ENCODE peak calls at places on chromosomes 3 and 15, in five cellular contexts. J is upper lobe of left lung, Y is neural crest cell, S is choroid plexus epithelial cell, N is progenitor cell of endocrine pancreas. L is an unnamed sample.

GRCh38 chr15:72590427-72590826 is 64.1 kb upstream of the GOLGA6B start:
- DNase-seq in J (no peak), N (no peak), S (no peak), Y (no peak), L (no peak)

GRCh38 chr3:151553873-151554272 is 93.0 kb upstream of the IGSF10 start:
- DNase-seq in S (peak; percentile 89), N (no peak), Y (no peak), J (peak; percentile 60), L (no peak)

GRCh38 chr3:127753898-127754410 is 68.4 kb downstream of the MGLL start:
- DNase-seq in S (no peak), Y (no peak), J (no peak), N (no peak), L (no peak)

GRCh38 chr3:147305533-147306241 is 100.7 kb downstream of the ZIC4 start:
- DNase-seq in J (no peak), Y (no peak), S (peak; percentile 65), N (no peak), L (no peak)

GRCh38 chr3:10238330-10238995 is 9.8 kb upstream of the TATDN2 start:
- DNase-seq in J (no peak), N (no peak), Y (no peak), S (no peak), L (no peak)

GRCh38 chr15:62365795-62366442 is 200.8 kb upstream of the C2CD4B start:
- DNase-seq in J (no peak), N (no peak), S (no peak), Y (no peak), L (no peak)

GRCh38 chr3:113834983-113835382 is 3.6 kb upstream of the GRAMD1C start:
- DNase-seq in Y (no peak), J (no peak), N (no peak), S (no peak), L (no peak)

GRCh38 chr3:28575748-28576589 is 227.3 kb upstream of the AZI2 start:
- DNase-seq in S (no peak), N (peak; percentile 25), Y (peak; percentile 44), J (no peak), L (no peak)

GRCh38 chr15:27744651-27745050 is 354.5 kb downstream of the OCA2 start:
- DNase-seq in N (no peak), J (no peak), Y (no peak), S (no peak), L (no peak)

GRCh38 chr3:52277972-52278509 is 408 bp downstream of the WDR82 start:
- DNase-seq in N (no peak), Y (peak; percentile 58), S (peak; percentile 50), J (peak; percentile 52), L (no peak)

GRCh38 chr3:132117642-132118041 is 82.8 kb upstream of the CPNE4 start:
- DNase-seq in N (no peak), J (no peak), Y (no peak), S (no peak), L (no peak)

GRCh38 chr15:62931650-62932049 is 110.9 kb upstream of the TPM1 start:
- DNase-seq in Y (no peak), S (no peak), J (no peak), N (no peak), L (no peak)

GRCh38 chr3:194326192-194327029 is 24.7 kb downstream of the CPN2 start:
- DNase-seq in Y (no peak), N (no peak), S (no peak), J (no peak), L (no peak)

GRCh38 chr3:53269888-53270880 is 14.4 kb upstream of the TKT start:
- DNase-seq in N (peak; percentile 45), J (peak; percentile 98), Y (peak; percentile 56), S (peak; percentile 93), L (peak; percentile 88)

GRCh38 chr15:74807302-74807701 is 5.3 kb upstream of the LMAN1L start:
- DNase-seq in J (no peak), S (peak; percentile 65), N (no peak), Y (no peak), L (no peak)

GRCh38 chr15:77810180-77810579 is 177.5 kb upstream of the LINGO1 start:
- DNase-seq in S (no peak), Y (no peak), N (no peak), J (no peak), L (no peak)

GRCh38 chr3:138686771-138687221 is 78.2 kb downstream of the FAIM start:
- DNase-seq in S (peak; percentile 95), N (no peak), Y (no peak), J (no peak), L (no peak)

GRCh38 chr3:64805248-64805647 is 117.4 kb upstream of the ADAMTS9 start:
- DNase-seq in N (no peak), S (no peak), Y (no peak), J (no peak), L (no peak)

GRCh38 chr3:24475945-24476344 is 18.7 kb downstream of the THRB start:
- DNase-seq in J (no peak), S (no peak), N (no peak), Y (no peak), L (no peak)

GRCh38 chr15:29377141-29377540 is 107.5 kb upstream of the NSMCE3 start:
- DNase-seq in N (no peak), J (no peak), S (no peak), Y (no peak), L (no peak)

GRCh38 chr3:174466471-174467054 is 392.6 kb upstream of the NAALADL2 start:
- DNase-seq in S (no peak), Y (no peak), N (no peak), J (no peak), L (no peak)

GRCh38 chr3:195904364-195904763 is 4.0 kb downstream of the TNK2 start:
- DNase-seq in N (no peak), J (no peak), Y (no peak), S (no peak), L (no peak)

GRCh38 chr3:2166552-2166951 is 67.9 kb downstream of the CNTN4 start:
- DNase-seq in Y (no peak), N (no peak), S (peak; percentile 3), J (no peak), L (no peak)
- TF ChIP-seq CTCF in Y (peak; percentile 53), N (peak; percentile 45), S (no peak), J (no peak), L (no peak)

GRCh38 chr3:47133641-47134040 is 30.3 kb downstream of the SETD2 start:
- DNase-seq in J (no peak), N (no peak), Y (no peak), S (no peak), L (no peak)

GRCh38 chr3:47130557-47130956 is 33.4 kb downstream of the SETD2 start:
- DNase-seq in N (no peak), J (no peak), S (no peak), Y (no peak), L (no peak)

GRCh38 chr3:47134311-47134710 is 29.6 kb downstream of the SETD2 start:
- DNase-seq in S (no peak), N (no peak), Y (no peak), J (no peak), L (no peak)
- TF ChIP-seq CTCF in S (no peak), N (no peak), Y (no peak), J (no peak), L (no peak)

GRCh38 chr15:52020253-52021085 is 1.4 kb downstream of the MAPK6 start:
- DNase-seq in N (no peak), J (no peak), S (peak; percentile 44), Y (no peak), L (no peak)
- TF ChIP-seq CTCF in N (no peak), J (no peak), S (no peak), Y (no peak), L (no peak)

DNA sequence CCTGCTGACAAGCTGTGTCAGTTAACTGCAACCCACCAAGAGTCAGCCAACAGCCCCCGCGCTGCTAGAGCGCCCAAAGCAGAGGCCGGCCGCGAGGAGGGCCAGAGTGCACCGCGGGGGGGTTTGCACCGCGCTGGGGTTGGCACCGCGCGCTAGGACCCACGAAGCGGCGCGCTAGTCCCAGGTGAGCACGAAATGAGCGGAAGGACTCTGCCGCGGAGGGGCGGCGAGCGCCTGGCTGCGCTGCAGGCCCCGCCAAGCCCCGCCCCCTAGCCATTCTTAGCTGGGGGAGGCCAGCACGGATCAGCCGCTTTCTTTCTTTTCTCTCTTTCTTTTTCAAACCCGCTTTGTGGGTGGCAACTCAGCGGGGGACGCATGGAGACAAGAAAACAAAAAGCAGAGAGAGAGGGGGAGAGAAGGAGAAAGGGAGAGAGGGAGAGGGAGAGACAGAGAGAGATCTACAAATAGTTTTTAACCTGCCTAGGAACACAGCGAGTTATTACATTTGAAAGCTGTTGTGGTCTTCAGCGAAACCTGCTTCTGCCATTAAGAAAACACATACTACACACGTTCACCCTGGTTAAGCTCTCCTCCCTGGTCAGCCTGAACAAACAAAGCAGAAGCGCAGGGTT is 6.9 kb upstream of the FOXB1 start:
- DNase-seq in Y (no peak), N (no peak), J (no peak), S (no peak), L (no peak)
- TF ChIP-seq CTCF in Y (no peak), N (no peak), J (no peak), S (no peak), L (no peak)

L was measured in breast epithelium.